ENCODE peak calls at places on chromosomes 5 and 9, in ten cellular contexts. One of them, this sample, is unnamed.

GRCh38 chr9:29556317-29556716 is 1983.0 kb upstream of the C9orf72 start:
- DNase-seq in EL: peak; percentile 77
- DNase-seq in NCI-H460: peak; percentile 24
- DNase-seq in EH: peak; percentile 3
- DNase-seq in right lobe of liver: no peak
- DNase-seq in foreskin keratinocyte: peak; percentile 83
- DNase-seq in stomach: no peak
- DNase-seq in GM04504: no peak
- DNase-seq in NCI-H1436: no peak
- DNase-seq in globus pallidus: no peak
- DNase-seq in this sample: no peak

GRCh38 chr9:91421987-91422765 is 1.5 kb downstream of the NFIL3 start:
- DNase-seq in NCI-H460: no peak
- DNase-seq in EL: peak; percentile 50
- DNase-seq in stomach: no peak
- DNase-seq in GM04504: no peak
- DNase-seq in globus pallidus: peak; percentile 46
- DNase-seq in foreskin keratinocyte: peak; percentile 57
- DNase-seq in NCI-H1436: no peak
- DNase-seq in right lobe of liver: no peak
- DNase-seq in EH: peak; percentile 80
- DNase-seq in this sample: no peak

GRCh38 chr5:22787807-22788206 is 65.3 kb downstream of the CDH12 start:
- DNase-seq in stomach: no peak
- DNase-seq in globus pallidus: no peak
- DNase-seq in EL: no peak
- DNase-seq in GM04504: no peak
- DNase-seq in NCI-H1436: no peak
- DNase-seq in foreskin keratinocyte: peak; percentile 24
- DNase-seq in right lobe of liver: no peak
- DNase-seq in NCI-H460: no peak
- DNase-seq in EH: no peak
- DNase-seq in this sample: no peak

GRCh38 chr9:27117489-27118135 is 8.6 kb downstream of the TEK start:
- DNase-seq in NCI-H1436: no peak
- DNase-seq in right lobe of liver: peak; percentile 73
- DNase-seq in GM04504: no peak
- DNase-seq in EH: no peak
- DNase-seq in stomach: peak; percentile 70
- DNase-seq in EL: no peak
- DNase-seq in foreskin keratinocyte: no peak
- DNase-seq in globus pallidus: no peak
- DNase-seq in NCI-H460: no peak
- DNase-seq in this sample: no peak

GRCh38 chr5:170390472-170390871 is 1.3 kb upstream of the KCNMB1 start:
- DNase-seq in EL: no peak
- DNase-seq in EH: no peak
- DNase-seq in right lobe of liver: no peak
- DNase-seq in GM04504: no peak
- DNase-seq in stomach: no peak
- DNase-seq in globus pallidus: no peak
- DNase-seq in NCI-H460: no peak
- DNase-seq in foreskin keratinocyte: no peak
- DNase-seq in NCI-H1436: no peak
- DNase-seq in this sample: no peak

GRCh38 chr9:35452481-35452880 is 37.4 kb upstream of the RUSC2 start:
- DNase-seq in EL: no peak
- DNase-seq in EH: peak; percentile 13
- DNase-seq in globus pallidus: no peak
- DNase-seq in NCI-H460: no peak
- DNase-seq in right lobe of liver: no peak
- DNase-seq in NCI-H1436: no peak
- DNase-seq in foreskin keratinocyte: no peak
- DNase-seq in GM04504: no peak
- DNase-seq in stomach: no peak
- DNase-seq in this sample: no peak

GRCh38 chr9:14344846-14345585 is 31.1 kb upstream of the NFIB start:
- DNase-seq in NCI-H1436: no peak
- DNase-seq in globus pallidus: peak; percentile 57
- DNase-seq in NCI-H460: no peak
- DNase-seq in right lobe of liver: no peak
- DNase-seq in EH: no peak
- DNase-seq in stomach: no peak
- DNase-seq in EL: no peak
- DNase-seq in GM04504: no peak
- DNase-seq in foreskin keratinocyte: no peak
- DNase-seq in this sample: no peak

GRCh38 chr5:132526290-132526973 is 16.9 kb downstream of the IL5 start:
- DNase-seq in EH: peak; percentile 67
- DNase-seq in globus pallidus: peak; percentile 53
- DNase-seq in NCI-H460: peak; percentile 70
- DNase-seq in stomach: peak; percentile 53
- DNase-seq in GM04504: peak; percentile 22
- DNase-seq in EL: peak; percentile 68
- DNase-seq in NCI-H1436: peak; percentile 51
- DNase-seq in right lobe of liver: no peak
- DNase-seq in foreskin keratinocyte: peak; percentile 40
- DNase-seq in this sample: peak; percentile 5

GRCh38 chr5:59473611-59474010 is 419.9 kb downstream of the PDE4D start:
- DNase-seq in EH: no peak
- DNase-seq in foreskin keratinocyte: no peak
- DNase-seq in EL: no peak
- DNase-seq in NCI-H460: no peak
- DNase-seq in GM04504: no peak
- DNase-seq in stomach: no peak
- DNase-seq in globus pallidus: no peak
- DNase-seq in NCI-H1436: no peak
- DNase-seq in right lobe of liver: no peak
- DNase-seq in this sample: no peak

GRCh38 chr9:127993721-127994120 is 12.9 kb upstream of the EEIG1 start:
- DNase-seq in EL: no peak
- DNase-seq in foreskin keratinocyte: no peak
- DNase-seq in globus pallidus: no peak
- DNase-seq in right lobe of liver: no peak
- DNase-seq in EH: no peak
- DNase-seq in NCI-H460: no peak
- DNase-seq in NCI-H1436: no peak
- DNase-seq in stomach: no peak
- DNase-seq in GM04504: no peak
- DNase-seq in this sample: no peak

GRCh38 chr5:140327589-140327988 is 18.8 kb downstream of the HBEGF start:
- DNase-seq in EL: no peak
- DNase-seq in GM04504: no peak
- DNase-seq in globus pallidus: no peak
- DNase-seq in right lobe of liver: no peak
- DNase-seq in stomach: no peak
- DNase-seq in NCI-H460: no peak
- DNase-seq in EH: peak; percentile 50
- DNase-seq in NCI-H1436: peak; percentile 31
- DNase-seq in foreskin keratinocyte: no peak
- DNase-seq in this sample: no peak

GRCh38 chr5:38831909-38832308 is 13.9 kb upstream of the OSMR start:
- DNase-seq in NCI-H460: no peak
- DNase-seq in NCI-H1436: peak; percentile 11
- DNase-seq in globus pallidus: no peak
- DNase-seq in stomach: no peak
- DNase-seq in EH: peak; percentile 60
- DNase-seq in GM04504: no peak
- DNase-seq in foreskin keratinocyte: no peak
- DNase-seq in EL: peak; percentile 53
- DNase-seq in right lobe of liver: no peak
- DNase-seq in this sample: no peak

GRCh38 chr5:85732185-85732584 is 885.6 kb upstream of the COX7C start:
- DNase-seq in NCI-H1436: no peak
- DNase-seq in globus pallidus: no peak
- DNase-seq in EH: no peak
- DNase-seq in foreskin keratinocyte: no peak
- DNase-seq in NCI-H460: no peak
- DNase-seq in EL: no peak
- DNase-seq in GM04504: no peak
- DNase-seq in right lobe of liver: no peak
- DNase-seq in stomach: no peak
- DNase-seq in this sample: no peak

This sample was measured in HS-27A.